ENCODE peak calls at places on chromosome 9, in five cellular contexts. S, P, M, A and T are unnamed samples.

GRCh38 chr9:76451234-76451633 is 7.7 kb upstream of the GCNT1 start:
- DNase-seq in S (no peak), P (no peak), M (no peak), A (no peak), T (peak; percentile 97)

GRCh38 chr9:81851340-81851739 is 76.9 kb upstream of the SPATA31D4 start:
- DNase-seq in M (no peak), P (no peak), A (peak; percentile 36), S (no peak), T (no peak)

GRCh38 chr9:133490865-133491655 is 12.2 kb upstream of the SLC2A6 start:
- DNase-seq in P (no peak), A (no peak), M (no peak), S (no peak), T (no peak)

GRCh38 chr9:35976726-35977125 is 18.8 kb upstream of the OR2S2 start:
- DNase-seq in P (no peak), M (no peak), A (no peak), S (no peak), T (no peak)

GRCh38 chr9:16268037-16269010 is 602.1 kb downstream of the BNC2 start:
- DNase-seq in M (no peak), P (no peak), S (no peak), A (no peak), T (peak; percentile 32)

GRCh38 chr9:8779478-8779877 is 979.9 kb upstream of the DMAC1 start:
- DNase-seq in P (peak; percentile 54), A (no peak), M (no peak), S (no peak), T (no peak)

GRCh38 chr9:137434498-137435380 is 6.4 kb downstream of the ENTPD8 start:
- DNase-seq in M (no peak), P (no peak), S (peak; percentile 21), A (no peak), T (no peak)

GRCh38 chr9:18235181-18235908 is 238.6 kb upstream of the ADAMTSL1 start:
- DNase-seq in P (no peak), M (no peak), A (no peak), S (no peak), T (no peak)

GRCh38 chr9:92747459-92748232 is 17.0 kb downstream of the BICD2 start:
- DNase-seq in P (no peak), M (no peak), A (no peak), S (no peak), T (peak; percentile 54)

GRCh38 chr9:136059851-136060670 is 35.0 kb downstream of the NACC2 start:
- DNase-seq in P (no peak), A (no peak), M (no peak), S (no peak), T (peak; percentile 6)

GRCh38 chr9:35521708-35522107 is 31.8 kb downstream of the RUSC2 start:
- DNase-seq in S (no peak), M (no peak), P (no peak), A (no peak), T (peak; percentile 40)

GRCh38 chr9:2727966-2728613 is 10.8 kb downstream of the KCNV2 start:
- DNase-seq in P (peak; percentile 67), S (peak; percentile 60), A (peak; percentile 69), M (no peak), T (peak; percentile 89)

GRCh38 chr9:22514866-22515265 is 68.2 kb downstream of the DMRTA1 start:
- DNase-seq in A (no peak), S (no peak), P (no peak), M (no peak), T (no peak)

GRCh38 chr9:133677126-133678010 is 41.2 kb downstream of the DBH start:
- DNase-seq in A (no peak), S (no peak), M (no peak), P (no peak), T (no peak)

GRCh38 chr9:88992556-88992955 is 1.3 kb downstream of the S1PR3 start:
- DNase-seq in M (no peak), S (peak; percentile 13), A (no peak), P (peak; percentile 30), T (peak; percentile 41)

GRCh38 chr9:117460743-117461142 is 45.9 kb upstream of the ASTN2 start:
- DNase-seq in M (no peak), P (no peak), S (no peak), A (no peak), T (no peak)

GRCh38 chr9:31674264-31674663 is 710.2 kb upstream of the ACO1 start:
- DNase-seq in M (no peak), A (no peak), S (no peak), P (no peak), T (peak; percentile 4)

GRCh38 chr9:86168256-86168655 is 68.9 kb upstream of the GOLM1 start:
- DNase-seq in S (no peak), A (no peak), P (no peak), M (no peak), T (no peak)

GRCh38 chr9:27703591-27703990 is 130.3 kb upstream of the C9orf72 start:
- DNase-seq in M (no peak), A (no peak), S (no peak), P (no peak), T (no peak)

GRCh38 chr9:94159069-94159915 is 75.0 kb downstream of the PTPDC1 start:
- DNase-seq in M (no peak), A (no peak), P (peak; percentile 28), S (peak; percentile 6), T (no peak)

GRCh38 chr9:135565636-135566035 is 4.1 kb downstream of the PAEP start:
- DNase-seq in S (no peak), P (peak; percentile 46), A (no peak), M (no peak), T (no peak)

GRCh38 chr9:107214381-107214780 is 68.7 kb upstream of the RAD23B start:
- DNase-seq in M (no peak), A (no peak), P (no peak), S (no peak), T (no peak)

GRCh38 chr9:96540106-96540505 is 79.5 kb downstream of the CDC14B start:
- DNase-seq in A (no peak), M (no peak), S (no peak), P (no peak), T (no peak)

GRCh38 chr9:126665696-126666035 is 51.9 kb downstream of the LMX1B start:
- DNase-seq in S (no peak), P (peak; percentile 68), M (no peak), A (no peak), T (no peak)

GRCh38 chr9:72454871-72455471 is 66.4 kb upstream of the TMC1 start:
- DNase-seq in M (no peak), S (no peak), A (no peak), P (no peak), T (no peak)

GRCh38 chr9:76626980-76627379 is 137.3 kb upstream of the PCA3 start:
- DNase-seq in M (no peak), S (no peak), P (no peak), A (no peak), T (no peak)

GRCh38 chr9:99868845-99869244 is 37.6 kb upstream of the STX17 start:
- DNase-seq in A (no peak), S (no peak), M (no peak), P (no peak), T (no peak)

GRCh38 chr9:127927457-127928231 is 2.9 kb downstream of the PIP5KL1 start:
- DNase-seq in M (no peak), A (no peak), S (no peak), P (peak; percentile 99), T (no peak)

GRCh38 chr9:89234636-89235035 is 56.0 kb upstream of the SHC3 start:
- DNase-seq in A (no peak), P (peak; percentile 84), S (no peak), M (no peak), T (peak; percentile 13)

GRCh38 chr9:123048748-123049147 is 15.3 kb downstream of the GPR21 start:
- DNase-seq in S (no peak), M (no peak), A (no peak), P (no peak), T (peak; percentile 73)

GRCh38 chr9:99299214-99300102 is 77.4 kb downstream of the SEC61B start:
- DNase-seq in S (no peak), P (peak; percentile 58), A (no peak), M (no peak), T (peak; percentile 62)

GRCh38 chr9:36398745-36399144 is 1.3 kb downstream of the RNF38 start:
- DNase-seq in A (no peak), M (no peak), P (no peak), S (no peak), T (peak; percentile 75)

GRCh38 chr9:134827993-134828392 is 52.6 kb upstream of the FCN2 start:
- DNase-seq in P (no peak), S (no peak), M (no peak), A (no peak), T (no peak)

GRCh38 chr9:4985376-4986266 is 549 bp downstream of the JAK2 start:
- DNase-seq in S (peak; percentile 49), M (no peak), A (peak; percentile 35), P (peak; percentile 81), T (peak; percentile 49)
- TF ChIP-seq CTCF in S (no peak), M (no peak), A (no peak), P (no peak), T (no peak)

DNA sequence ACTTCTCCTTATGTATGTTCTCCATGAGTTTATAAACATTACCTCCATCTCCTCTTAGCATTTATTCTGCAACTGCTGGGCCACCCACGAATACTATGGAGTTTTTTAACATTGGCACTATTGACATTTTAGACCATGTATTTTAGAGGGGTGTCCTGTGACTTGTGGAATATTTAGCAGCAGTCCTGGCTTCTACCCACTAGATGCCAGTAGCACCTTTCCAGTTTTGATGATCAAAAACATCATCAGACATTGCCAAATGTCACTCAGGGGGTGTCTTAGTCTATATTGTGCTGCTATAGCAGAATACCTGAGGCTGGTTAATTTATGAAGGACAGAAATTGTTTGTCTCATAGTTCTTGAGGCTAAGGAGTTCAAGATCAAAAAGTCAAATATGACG is 187.5 kb upstream of the RORB start:
- DNase-seq in A (no peak), P (no peak), S (no peak), M (no peak), T (no peak)
- TF ChIP-seq CTCF in A (no peak), P (peak; percentile 62), S (no peak), M (no peak), T (no peak)

GRCh38 chr9:131275332-131276106 is 791 bp downstream of the FAM78A start:
- DNase-seq in S (no peak), A (peak; percentile 71), M (no peak), P (peak; percentile 83), T (no peak)
- TF ChIP-seq CTCF in S (no peak), A (no peak), M (no peak), P (peak; percentile 69), T (peak; percentile 4)

DNA sequence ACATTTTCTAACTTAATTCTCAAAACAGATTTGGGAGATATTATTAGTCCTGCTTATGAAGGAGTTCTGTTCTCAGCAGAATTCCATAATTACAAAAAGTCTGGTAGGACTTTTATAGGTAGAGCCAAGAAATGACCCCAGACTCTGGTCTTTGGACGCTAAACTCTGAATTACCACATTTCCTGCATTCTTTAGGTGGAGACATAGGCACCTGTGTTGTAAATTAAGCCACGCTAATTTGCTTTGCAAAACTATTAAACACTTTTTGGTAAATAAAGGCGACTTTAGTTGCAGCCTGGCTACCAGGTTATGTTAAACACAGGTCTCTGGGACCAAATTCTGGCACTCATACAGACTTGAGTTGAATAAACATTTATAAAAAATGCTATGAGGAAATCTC is 77.7 kb downstream of the C9orf152 start:
- DNase-seq in A (no peak), M (no peak), S (no peak), P (no peak), T (no peak)
- TF ChIP-seq CTCF in A (no peak), M (no peak), S (no peak), P (no peak), T (no peak)

GRCh38 chr9:90915693-90916092 is 114.1 kb downstream of the SYK start:
- DNase-seq in P (peak; percentile 84), S (peak; percentile 35), A (no peak), M (no peak), T (peak; percentile 39)
- TF ChIP-seq CTCF in P (peak; percentile 69), S (no peak), A (no peak), M (no peak), T (peak; percentile 45)